ENCODE peak calls at places on chromosomes 3 and 15, in nine cellular contexts. R is HEK293T; W is pancreas; C is pons; J is activated T-cell treated with anti-CD3 and anti-CD28 coated beads for 24 hours; T is naive thymus-derived CD4-positive, alpha-beta T cell; G is renal cortical epithelial cell; L is AG20443; N is breast epithelium. X is an unnamed sample.

GRCh38 chr3:184361932-184362667 is 590 bp downstream of the POLR2H start:
- DNase-seq in N (no peak), C (peak), G (no peak), L (peak), J (peak), W (no peak), R (peak), T (peak), X (peak)

GRCh38 chr15:79844221-79844620 is 52.6 kb downstream of the MTHFS start:
- DNase-seq in W (no peak), R (no peak), T (no peak), C (no peak), L (no peak), G (no peak), N (no peak), J (no peak), X (no peak)

GRCh38 chr15:68885070-68885469 is 45.3 kb upstream of the SPESP1 start:
- DNase-seq in T (no peak), C (no peak), G (peak), L (peak), J (no peak), N (no peak), R (no peak), W (no peak), X (no peak)

GRCh38 chr3:61938878-61939549 is 377.6 kb downstream of the PTPRG start:
- DNase-seq in T (no peak), W (no peak), N (no peak), C (no peak), G (no peak), L (no peak), J (no peak), R (no peak), X (no peak)

GRCh38 chr15:67444100-67444499 is 76.8 kb upstream of the C15orf61 start:
- DNase-seq in C (no peak), N (no peak), J (no peak), T (no peak), L (peak), G (peak), R (no peak), W (no peak), X (no peak)

GRCh38 chr3:171840831-171841619 is 2.1 kb upstream of the TMEM212 start:
- DNase-seq in G (no peak), J (no peak), C (peak), L (no peak), W (no peak), R (no peak), T (no peak), N (no peak), X (no peak)

GRCh38 chr3:125437631-125438435 is 62.7 kb upstream of the ZNF148 start:
- DNase-seq in L (peak), C (peak), N (peak), G (peak), J (peak), T (peak), W (peak), R (peak), X (peak)

GRCh38 chr15:43932907-43933306 is 106.1 kb downstream of the WDR76 start:
- DNase-seq in N (no peak), J (no peak), R (no peak), L (peak), C (peak), T (no peak), W (no peak), G (no peak), X (no peak)

GRCh38 chr3:71601811-71602210 is 18.3 kb upstream of the FOXP1 start:
- DNase-seq in W (no peak), R (no peak), C (no peak), G (peak), L (peak), J (no peak), N (no peak), T (no peak), X (peak)

GRCh38 chr3:96813134-96813819 is 1.1 kb upstream of the EPHA6 start:
- DNase-seq in W (peak), T (peak), L (peak), C (peak), G (peak), N (peak), J (peak), R (peak), X (peak)

GRCh38 chr3:7787871-7788828 is 713.5 kb upstream of the LMCD1 start:
- DNase-seq in W (no peak), G (peak), L (no peak), T (no peak), N (no peak), J (no peak), R (no peak), C (no peak), X (peak)

GRCh38 chr3:186515115-186515514 is 29.1 kb downstream of the CRYGS start:
- DNase-seq in N (no peak), G (no peak), J (no peak), W (no peak), R (no peak), L (no peak), C (no peak), T (no peak), X (no peak)

GRCh38 chr3:4395448-4395847 is 71.6 kb downstream of the SUMF1 start:
- DNase-seq in L (no peak), R (no peak), C (no peak), N (no peak), J (no peak), W (no peak), G (no peak), T (no peak), X (no peak)

X was measured in Caki2.